ENCODE peak calls at places on chromosomes 5 and 9, in ten cellular contexts. M is stomach; J is CD4-positive, alpha-beta T cell; P is left ventricle myocardium inferior; K is cardiac fibroblast; U is B cell; Q is RWPE1; W is AG09319; R is GM23338; F is progenitor cell of endocrine pancreas. H is an unnamed sample.

GRCh38 chr5:73233461-73234151 is 60.6 kb downstream of the TMEM174 start:
- DNase-seq in M (no peak), J (no peak), P (peak), K (no peak), U (peak), Q (no peak), W (no peak), R (peak), F (no peak), H (no peak)

GRCh38 chr5:39661026-39661779 is 236.4 kb upstream of the DAB2 start:
- DNase-seq in M (no peak), J (no peak), P (no peak), K (peak), U (no peak), Q (peak), W (no peak), R (no peak), F (no peak), H (no peak)

GRCh38 chr9:36306481-36307306 is 48.4 kb upstream of the GNE start:
- DNase-seq in M (no peak), J (no peak), P (no peak), K (peak), U (no peak), Q (peak), W (no peak), R (no peak), F (no peak), H (no peak)

GRCh38 chr9:89810434-89810833 is 205.6 kb downstream of the GADD45G start:
- DNase-seq in M (no peak), J (no peak), P (no peak), K (no peak), U (no peak), Q (no peak), W (no peak), R (no peak), F (no peak), H (peak)

GRCh38 chr5:77669677-77670076 is 31.2 kb upstream of the OTP start:
- DNase-seq in M (no peak), J (no peak), P (no peak), K (no peak), U (no peak), Q (no peak), W (no peak), R (no peak), F (no peak), H (no peak)

GRCh38 chr9:93357649-93358048 is 93.8 kb upstream of the FAM120A start:
- DNase-seq in M (no peak), J (no peak), P (no peak), K (no peak), U (no peak), Q (no peak), W (no peak), R (no peak), F (no peak), H (no peak)

GRCh38 chr9:36029765-36030528 is 6.8 kb upstream of the RECK start:
- DNase-seq in M (no peak), J (no peak), P (no peak), K (peak), U (no peak), Q (peak), W (peak), R (no peak), F (no peak), H (no peak)

GRCh38 chr9:83956288-83957028 is 23.6 kb downstream of the HNRNPK start:
- DNase-seq in M (peak), J (peak), P (peak), K (peak), U (peak), Q (peak), W (no peak), R (peak), F (peak), H (peak)

GRCh38 chr5:171426266-171426665 is 6.8 kb downstream of the FGF18 start:
- DNase-seq in M (peak), J (no peak), P (no peak), K (no peak), U (no peak), Q (no peak), W (no peak), R (no peak), F (no peak), H (no peak)

GRCh38 chr5:56405116-56405515 is 172.0 kb upstream of the ANKRD55 start:
- DNase-seq in M (no peak), J (no peak), P (no peak), K (no peak), U (no peak), Q (no peak), W (no peak), R (no peak), F (no peak), H (no peak)

GRCh38 chr5:102998224-102998623 is 121.7 kb downstream of the GIN1 start:
- DNase-seq in M (no peak), J (no peak), P (no peak), K (peak), U (no peak), Q (no peak), W (no peak), R (no peak), F (no peak), H (no peak)

GRCh38 chr5:123099514-123100151 is 10.6 kb downstream of the PRDM6 start:
- DNase-seq in M (no peak), J (no peak), P (no peak), K (no peak), U (peak), Q (no peak), W (no peak), R (peak), F (peak), H (peak)

GRCh38 chr5:113989278-113989912 is 372.5 kb upstream of the KCNN2 start:
- DNase-seq in M (no peak), J (no peak), P (no peak), K (no peak), U (no peak), Q (peak), W (no peak), R (no peak), F (no peak), H (no peak)

DNA sequence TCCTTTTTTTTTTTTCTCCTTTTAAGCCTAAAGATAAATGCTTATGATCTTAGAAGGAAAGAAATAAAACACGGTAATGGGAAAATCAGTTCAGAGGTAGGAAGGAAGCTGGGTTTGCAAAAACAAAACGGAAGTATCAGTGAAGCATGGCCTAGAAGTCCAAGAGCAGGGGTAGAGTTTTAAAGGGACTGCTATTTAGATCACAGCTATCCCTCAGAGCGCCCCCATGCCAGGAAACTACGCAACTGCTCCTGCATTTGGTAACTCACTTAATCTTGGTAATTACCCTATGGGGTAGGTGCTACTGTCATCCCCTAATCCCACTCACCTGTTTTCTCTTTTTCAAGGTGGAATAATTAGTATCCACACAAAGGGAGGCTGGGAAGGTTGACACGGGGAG is 16.0 kb downstream of the TLE1 start:
- DNase-seq in M (no peak), J (no peak), P (no peak), K (no peak), U (no peak), Q (no peak), W (no peak), R (peak), F (no peak), H (no peak)
- TF ChIP-seq CTCF in M (no peak), J (no peak), P (no peak), K (no peak), U (no peak), Q (no peak), W (no peak), R (peak), F (no peak), H (no peak)

GRCh38 chr9:137740311-137740710 is 121.5 kb downstream of the EHMT1 start:
- DNase-seq in M (no peak), J (no peak), P (peak), K (peak), U (no peak), Q (no peak), W (no peak), R (no peak), F (no peak), H (no peak)
- TF ChIP-seq CTCF in M (no peak), J (no peak), P (peak), K (no peak), U (no peak), Q (no peak), W (no peak), R (no peak), F (no peak), H (no peak)

DNA sequence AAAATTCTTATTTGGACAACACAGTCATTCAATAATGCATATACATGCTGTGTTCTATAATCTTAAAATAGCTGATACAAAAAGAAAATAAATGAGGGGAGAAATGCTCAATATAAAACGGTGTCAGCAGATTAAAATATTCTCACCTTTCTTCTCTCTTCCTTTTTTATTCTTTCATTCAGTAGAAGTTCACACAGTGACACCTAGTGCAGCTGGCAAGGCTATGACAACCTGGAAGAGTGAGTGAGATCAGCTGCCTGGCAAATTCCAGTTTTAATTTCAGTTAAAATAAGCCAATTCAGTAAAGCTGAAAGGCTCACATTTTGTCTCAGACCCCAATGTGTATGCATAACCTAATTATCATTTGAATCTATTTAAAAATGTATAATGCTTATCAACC is 150.3 kb downstream of the RASEF start:
- DNase-seq in M (no peak), J (no peak), P (no peak), K (no peak), U (no peak), Q (peak), W (no peak), R (peak), F (no peak), H (no peak)
- TF ChIP-seq CTCF in M (no peak), J (no peak), P (no peak), K (no peak), U (no peak), Q (peak), W (no peak), R (peak), F (no peak), H (no peak)

GRCh38 chr5:5886353-5886752 is 463.9 kb downstream of the ICE1 start:
- DNase-seq in M (no peak), J (no peak), P (no peak), K (no peak), U (no peak), Q (no peak), W (no peak), R (peak), F (no peak), H (no peak)

GRCh38 chr5:5887818-5888217 is 465.3 kb downstream of the ICE1 start:
- DNase-seq in M (no peak), J (no peak), P (no peak), K (no peak), U (no peak), Q (no peak), W (no peak), R (no peak), F (no peak), H (no peak)

GRCh38 chr5:5885782-5886181 is 463.3 kb downstream of the ICE1 start:
- DNase-seq in M (no peak), J (no peak), P (no peak), K (no peak), U (no peak), Q (no peak), W (no peak), R (no peak), F (no peak), H (no peak)

GRCh38 chr5:5884593-5884992 is 462.1 kb downstream of the ICE1 start:
- DNase-seq in M (no peak), J (no peak), P (no peak), K (no peak), U (no peak), Q (no peak), W (no peak), R (no peak), F (no peak), H (no peak)

DNA sequence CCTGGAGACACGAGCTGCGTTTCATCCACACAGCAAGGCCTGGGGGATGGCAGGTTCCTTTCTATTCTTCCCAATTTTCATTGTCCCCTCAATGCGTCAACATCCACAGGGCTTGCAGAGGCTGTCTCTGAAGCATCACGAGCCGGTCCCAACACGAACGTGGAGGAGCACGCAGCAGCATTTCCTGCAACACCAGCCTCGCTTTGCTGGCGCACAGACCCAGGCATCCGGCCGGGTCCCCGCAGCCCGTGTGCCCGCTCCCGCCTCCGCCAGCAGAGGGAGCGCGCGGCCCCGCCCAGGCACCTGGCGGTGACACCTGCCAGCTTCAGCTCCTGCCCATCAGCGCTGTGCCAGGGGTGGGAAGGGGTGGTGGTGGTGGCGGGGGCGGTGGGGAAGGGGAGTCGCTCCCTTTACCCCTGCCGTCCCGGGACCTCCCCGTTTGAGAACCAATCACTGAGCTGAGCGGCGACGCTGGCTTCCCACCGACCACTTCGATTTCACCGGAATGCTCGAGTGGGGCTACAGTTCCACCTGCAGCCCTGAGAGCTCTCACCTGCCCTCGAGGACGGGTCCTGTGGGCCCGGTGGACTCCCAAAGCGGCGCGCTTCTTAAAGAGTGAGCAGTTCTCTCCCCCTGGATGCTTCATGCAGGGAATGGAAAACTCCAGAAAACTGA is 464.5 kb downstream of the ICE1 start:
- DNase-seq in M (peak), J (peak), P (no peak), K (no peak), U (peak), Q (peak), W (no peak), R (peak), F (peak), H (peak)
- TF ChIP-seq CTCF in M (peak), J (no peak), P (peak), K (no peak), U (peak), Q (peak), W (no peak), R (peak), F (peak), H (peak)

DNA sequence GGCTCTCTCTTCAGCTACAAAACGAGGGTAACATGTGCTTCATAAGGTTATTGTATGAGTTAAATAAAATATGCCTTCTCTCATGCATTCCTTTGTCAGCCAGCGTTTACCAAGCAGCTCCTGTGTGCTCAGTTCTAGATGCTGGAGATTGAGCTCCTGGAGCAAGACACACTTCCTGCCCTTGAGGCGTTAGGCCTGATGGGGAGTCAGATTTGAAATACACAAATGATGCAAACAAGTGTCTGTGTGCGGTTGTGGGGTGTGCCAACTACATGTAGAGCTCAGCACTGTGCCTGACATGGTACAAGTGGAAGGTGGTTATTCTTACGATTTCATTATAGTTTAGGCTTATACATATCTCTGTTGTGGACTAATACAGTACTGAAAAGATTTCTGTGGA is 39.6 kb upstream of the ANGPTL2 start:
- DNase-seq in M (no peak), J (no peak), P (no peak), K (no peak), U (no peak), Q (no peak), W (no peak), R (no peak), F (no peak), H (no peak)
- TF ChIP-seq CTCF in M (no peak), J (no peak), P (no peak), K (no peak), U (no peak), Q (no peak), W (no peak), R (no peak), F (no peak), H (no peak)

H was measured in lower lobe of right lung.